ENCODE peak calls at places on chromosomes 1 and 21, in six cellular contexts. One of them, this sample, is unnamed.

GRCh38 chr1:200708161-200708560 is 30.5 kb upstream of the CAMSAP2 start:
- DNase-seq in activated CD8-positive, alpha-beta memory T cell treated with anti-CD3 and anti-CD28 coated beads for 24 hours: no peak
- DNase-seq in hepatocyte: no peak
- DNase-seq in GM12878: no peak
- DNase-seq in heart left ventricle: no peak
- DNase-seq in amniotic epithelial cell: no peak
- DNase-seq in this sample: no peak

GRCh38 chr1:240189386-240189989 is 97.8 kb downstream of the FMN2 start:
- DNase-seq in GM12878: no peak
- DNase-seq in amniotic epithelial cell: peak
- DNase-seq in heart left ventricle: no peak
- DNase-seq in hepatocyte: peak
- DNase-seq in activated CD8-positive, alpha-beta memory T cell treated with anti-CD3 and anti-CD28 coated beads for 24 hours: no peak
- DNase-seq in this sample: peak

GRCh38 chr1:152495066-152495675 is 15.4 kb upstream of the LCE5A start:
- DNase-seq in heart left ventricle: no peak
- DNase-seq in amniotic epithelial cell: peak
- DNase-seq in hepatocyte: no peak
- DNase-seq in GM12878: no peak
- DNase-seq in activated CD8-positive, alpha-beta memory T cell treated with anti-CD3 and anti-CD28 coated beads for 24 hours: no peak
- DNase-seq in this sample: peak

GRCh38 chr1:62508187-62508758 is 71.4 kb downstream of the USP1 start:
- DNase-seq in amniotic epithelial cell: peak
- DNase-seq in hepatocyte: peak
- DNase-seq in heart left ventricle: no peak
- DNase-seq in GM12878: peak
- DNase-seq in activated CD8-positive, alpha-beta memory T cell treated with anti-CD3 and anti-CD28 coated beads for 24 hours: no peak
- DNase-seq in this sample: peak

GRCh38 chr1:182962554-182963115 is 9.7 kb upstream of the SHCBP1L start:
- DNase-seq in amniotic epithelial cell: peak
- DNase-seq in activated CD8-positive, alpha-beta memory T cell treated with anti-CD3 and anti-CD28 coated beads for 24 hours: no peak
- DNase-seq in heart left ventricle: peak
- DNase-seq in hepatocyte: peak
- DNase-seq in GM12878: peak
- DNase-seq in this sample: peak

GRCh38 chr1:27513958-27514357 is 24.0 kb upstream of the WASF2 start:
- DNase-seq in amniotic epithelial cell: no peak
- DNase-seq in heart left ventricle: peak
- DNase-seq in GM12878: no peak
- DNase-seq in activated CD8-positive, alpha-beta memory T cell treated with anti-CD3 and anti-CD28 coated beads for 24 hours: no peak
- DNase-seq in hepatocyte: no peak
- DNase-seq in this sample: no peak

GRCh38 chr1:233393084-233393840 is 65.7 kb downstream of the MAP3K21 start:
- DNase-seq in amniotic epithelial cell: no peak
- DNase-seq in GM12878: no peak
- DNase-seq in hepatocyte: no peak
- DNase-seq in heart left ventricle: no peak
- DNase-seq in activated CD8-positive, alpha-beta memory T cell treated with anti-CD3 and anti-CD28 coated beads for 24 hours: no peak
- DNase-seq in this sample: no peak

GRCh38 chr1:5756434-5757176 is 235.6 kb downstream of the NPHP4 start:
- DNase-seq in GM12878: no peak
- DNase-seq in amniotic epithelial cell: no peak
- DNase-seq in heart left ventricle: no peak
- DNase-seq in hepatocyte: no peak
- DNase-seq in activated CD8-positive, alpha-beta memory T cell treated with anti-CD3 and anti-CD28 coated beads for 24 hours: no peak
- DNase-seq in this sample: no peak

GRCh38 chr1:32014199-32014936 is 700 bp downstream of the KHDRBS1 start:
- DNase-seq in GM12878: no peak
- DNase-seq in heart left ventricle: peak
- DNase-seq in amniotic epithelial cell: peak
- DNase-seq in hepatocyte: peak
- DNase-seq in activated CD8-positive, alpha-beta memory T cell treated with anti-CD3 and anti-CD28 coated beads for 24 hours: peak
- DNase-seq in this sample: peak

GRCh38 chr1:150362721-150363425 is 1.1 kb upstream of the RPRD2 start:
- DNase-seq in heart left ventricle: no peak
- DNase-seq in activated CD8-positive, alpha-beta memory T cell treated with anti-CD3 and anti-CD28 coated beads for 24 hours: peak
- DNase-seq in GM12878: no peak
- DNase-seq in hepatocyte: no peak
- DNase-seq in amniotic epithelial cell: no peak
- DNase-seq in this sample: no peak

GRCh38 chr1:44783697-44784093 is 4.3 kb downstream of the BEST4 start:
- DNase-seq in heart left ventricle: no peak
- DNase-seq in GM12878: no peak
- DNase-seq in hepatocyte: no peak
- DNase-seq in amniotic epithelial cell: no peak
- DNase-seq in activated CD8-positive, alpha-beta memory T cell treated with anti-CD3 and anti-CD28 coated beads for 24 hours: no peak
- DNase-seq in this sample: no peak

GRCh38 chr1:27968692-27969091 is 8.9 kb downstream of the XKR8 start:
- DNase-seq in amniotic epithelial cell: peak
- DNase-seq in activated CD8-positive, alpha-beta memory T cell treated with anti-CD3 and anti-CD28 coated beads for 24 hours: peak
- DNase-seq in hepatocyte: no peak
- DNase-seq in GM12878: no peak
- DNase-seq in heart left ventricle: no peak
- DNase-seq in this sample: peak

GRCh38 chr21:41737656-41738324 is 29.1 kb downstream of the RIPK4 start:
- DNase-seq in activated CD8-positive, alpha-beta memory T cell treated with anti-CD3 and anti-CD28 coated beads for 24 hours: no peak
- DNase-seq in heart left ventricle: no peak
- DNase-seq in hepatocyte: no peak
- DNase-seq in GM12878: no peak
- DNase-seq in amniotic epithelial cell: no peak
- DNase-seq in this sample: no peak

GRCh38 chr1:234997201-234998173 is 131.2 kb downstream of the TOMM20 start:
- DNase-seq in heart left ventricle: peak
- DNase-seq in amniotic epithelial cell: peak
- DNase-seq in hepatocyte: peak
- DNase-seq in GM12878: no peak
- DNase-seq in activated CD8-positive, alpha-beta memory T cell treated with anti-CD3 and anti-CD28 coated beads for 24 hours: no peak
- DNase-seq in this sample: peak

GRCh38 chr21:20949884-20950283 is 48.3 kb upstream of the NCAM2 start:
- DNase-seq in activated CD8-positive, alpha-beta memory T cell treated with anti-CD3 and anti-CD28 coated beads for 24 hours: no peak
- DNase-seq in amniotic epithelial cell: no peak
- DNase-seq in GM12878: no peak
- DNase-seq in hepatocyte: no peak
- DNase-seq in heart left ventricle: no peak
- DNase-seq in this sample: no peak

GRCh38 chr1:19079983-19080472 is 123.6 kb upstream of the IFFO2 start:
- DNase-seq in hepatocyte: no peak
- DNase-seq in activated CD8-positive, alpha-beta memory T cell treated with anti-CD3 and anti-CD28 coated beads for 24 hours: no peak
- DNase-seq in amniotic epithelial cell: no peak
- DNase-seq in heart left ventricle: no peak
- DNase-seq in GM12878: no peak
- DNase-seq in this sample: no peak

GRCh38 chr1:22739648-22740385 is 29.2 kb downstream of the EPHB2 start:
- DNase-seq in GM12878: no peak
- DNase-seq in hepatocyte: peak
- DNase-seq in amniotic epithelial cell: peak
- DNase-seq in activated CD8-positive, alpha-beta memory T cell treated with anti-CD3 and anti-CD28 coated beads for 24 hours: no peak
- DNase-seq in heart left ventricle: no peak
- DNase-seq in this sample: peak

GRCh38 chr21:33196956-33197374 is 32.8 kb upstream of the IFNAR2 start:
- DNase-seq in amniotic epithelial cell: peak
- DNase-seq in hepatocyte: peak
- DNase-seq in heart left ventricle: peak
- DNase-seq in GM12878: no peak
- DNase-seq in activated CD8-positive, alpha-beta memory T cell treated with anti-CD3 and anti-CD28 coated beads for 24 hours: peak
- DNase-seq in this sample: peak